ENCODE peak calls at places on chromosomes 12 and 14, in ten cellular contexts. One of them, this sample, is unnamed.

GRCh38 chr12:68792952-68793351 is 15.0 kb upstream of the MDM2 start:
- DNase-seq in astrocyte: no peak
- DNase-seq in CD8-positive, alpha-beta memory T cell: peak
- DNase-seq in tibial artery: no peak
- DNase-seq in prostate gland: no peak
- DNase-seq in coronary artery: no peak
- DNase-seq in psoas muscle: no peak
- DNase-seq in fibroblast of lung: peak
- DNase-seq in transverse colon: peak
- DNase-seq in body of pancreas: no peak
- DNase-seq in this sample: peak

GRCh38 chr12:72288436-72288835 is 16.3 kb downstream of the TRHDE start:
- DNase-seq in prostate gland: no peak
- DNase-seq in body of pancreas: no peak
- DNase-seq in transverse colon: no peak
- DNase-seq in CD8-positive, alpha-beta memory T cell: no peak
- DNase-seq in coronary artery: no peak
- DNase-seq in psoas muscle: no peak
- DNase-seq in fibroblast of lung: no peak
- DNase-seq in tibial artery: no peak
- DNase-seq in astrocyte: no peak
- DNase-seq in this sample: no peak

GRCh38 chr14:52069617-52070431 is 965 bp upstream of the NID2 start:
- DNase-seq in CD8-positive, alpha-beta memory T cell: no peak
- DNase-seq in fibroblast of lung: peak
- DNase-seq in astrocyte: peak
- DNase-seq in body of pancreas: peak
- DNase-seq in coronary artery: peak
- DNase-seq in prostate gland: no peak
- DNase-seq in transverse colon: peak
- DNase-seq in tibial artery: peak
- DNase-seq in psoas muscle: peak
- DNase-seq in this sample: no peak

GRCh38 chr12:67991158-67991557 is 1.9 kb downstream of the IFNG-AS1 start:
- DNase-seq in body of pancreas: no peak
- DNase-seq in CD8-positive, alpha-beta memory T cell: peak
- DNase-seq in transverse colon: peak
- DNase-seq in tibial artery: no peak
- DNase-seq in prostate gland: no peak
- DNase-seq in psoas muscle: no peak
- DNase-seq in coronary artery: no peak
- DNase-seq in astrocyte: no peak
- DNase-seq in fibroblast of lung: no peak
- DNase-seq in this sample: no peak

GRCh38 chr14:102586420-102587119 is 5.9 kb upstream of the RCOR1 start:
- DNase-seq in body of pancreas: no peak
- DNase-seq in prostate gland: no peak
- DNase-seq in transverse colon: no peak
- DNase-seq in fibroblast of lung: peak
- DNase-seq in CD8-positive, alpha-beta memory T cell: no peak
- DNase-seq in psoas muscle: no peak
- DNase-seq in tibial artery: no peak
- DNase-seq in astrocyte: no peak
- DNase-seq in coronary artery: no peak
- DNase-seq in this sample: peak

GRCh38 chr14:58626441-58626840 is 11.3 kb upstream of the DACT1 start:
- DNase-seq in tibial artery: no peak
- DNase-seq in astrocyte: peak
- DNase-seq in prostate gland: no peak
- DNase-seq in CD8-positive, alpha-beta memory T cell: no peak
- DNase-seq in body of pancreas: no peak
- DNase-seq in fibroblast of lung: no peak
- DNase-seq in psoas muscle: no peak
- DNase-seq in transverse colon: no peak
- DNase-seq in coronary artery: no peak
- DNase-seq in this sample: peak

GRCh38 chr12:49293056-49293956 is 1.6 kb upstream of the PRPH start:
- DNase-seq in coronary artery: no peak
- DNase-seq in psoas muscle: no peak
- DNase-seq in transverse colon: no peak
- DNase-seq in astrocyte: no peak
- DNase-seq in CD8-positive, alpha-beta memory T cell: no peak
- DNase-seq in tibial artery: peak
- DNase-seq in prostate gland: no peak
- DNase-seq in body of pancreas: no peak
- DNase-seq in fibroblast of lung: peak
- DNase-seq in this sample: no peak

GRCh38 chr12:7934153-7934552 is 1.8 kb downstream of the SLC2A3 start:
- DNase-seq in prostate gland: no peak
- DNase-seq in transverse colon: no peak
- DNase-seq in body of pancreas: no peak
- DNase-seq in astrocyte: no peak
- DNase-seq in coronary artery: no peak
- DNase-seq in CD8-positive, alpha-beta memory T cell: no peak
- DNase-seq in psoas muscle: no peak
- DNase-seq in fibroblast of lung: no peak
- DNase-seq in tibial artery: no peak
- DNase-seq in this sample: peak

GRCh38 chr12:108447168-108447840 is 67.8 kb upstream of the FICD start:
- DNase-seq in CD8-positive, alpha-beta memory T cell: no peak
- DNase-seq in psoas muscle: no peak
- DNase-seq in coronary artery: no peak
- DNase-seq in tibial artery: no peak
- DNase-seq in transverse colon: no peak
- DNase-seq in prostate gland: no peak
- DNase-seq in astrocyte: no peak
- DNase-seq in body of pancreas: no peak
- DNase-seq in fibroblast of lung: peak
- DNase-seq in this sample: peak

GRCh38 chr12:109900752-109901580 is 892 bp downstream of the TCHP start:
- DNase-seq in prostate gland: no peak
- DNase-seq in psoas muscle: no peak
- DNase-seq in astrocyte: no peak
- DNase-seq in body of pancreas: no peak
- DNase-seq in transverse colon: no peak
- DNase-seq in coronary artery: no peak
- DNase-seq in tibial artery: no peak
- DNase-seq in fibroblast of lung: peak
- DNase-seq in CD8-positive, alpha-beta memory T cell: no peak
- DNase-seq in this sample: peak

GRCh38 chr14:30195946-30196345 is 268.3 kb upstream of the PRKD1 start:
- DNase-seq in coronary artery: no peak
- DNase-seq in CD8-positive, alpha-beta memory T cell: no peak
- DNase-seq in psoas muscle: no peak
- DNase-seq in tibial artery: no peak
- DNase-seq in prostate gland: no peak
- DNase-seq in astrocyte: peak
- DNase-seq in body of pancreas: no peak
- DNase-seq in fibroblast of lung: peak
- DNase-seq in transverse colon: no peak
- DNase-seq in this sample: peak

GRCh38 chr12:106362971-106363370 is 5.4 kb downstream of the POLR3B start:
- DNase-seq in tibial artery: no peak
- DNase-seq in body of pancreas: no peak
- DNase-seq in prostate gland: no peak
- DNase-seq in CD8-positive, alpha-beta memory T cell: no peak
- DNase-seq in transverse colon: no peak
- DNase-seq in coronary artery: no peak
- DNase-seq in psoas muscle: no peak
- DNase-seq in astrocyte: no peak
- DNase-seq in fibroblast of lung: no peak
- DNase-seq in this sample: no peak

GRCh38 chr14:74019743-74020142 is 594 bp downstream of the BBOF1 start:
- DNase-seq in astrocyte: peak
- DNase-seq in tibial artery: no peak
- DNase-seq in transverse colon: no peak
- DNase-seq in fibroblast of lung: peak
- DNase-seq in coronary artery: no peak
- DNase-seq in body of pancreas: no peak
- DNase-seq in prostate gland: no peak
- DNase-seq in psoas muscle: no peak
- DNase-seq in CD8-positive, alpha-beta memory T cell: no peak
- DNase-seq in this sample: peak
- H3K4me3 ChIP-seq in astrocyte: peak
- H3K4me3 ChIP-seq in tibial artery: peak
- H3K4me3 ChIP-seq in transverse colon: peak
- H3K4me3 ChIP-seq in fibroblast of lung: peak
- H3K4me3 ChIP-seq in coronary artery: peak
- H3K4me3 ChIP-seq in body of pancreas: peak
- H3K4me3 ChIP-seq in prostate gland: peak
- H3K4me3 ChIP-seq in psoas muscle: peak
- H3K4me3 ChIP-seq in CD8-positive, alpha-beta memory T cell: peak
- H3K4me3 ChIP-seq in this sample: peak

GRCh38 chr12:53194973-53195372 is 12.1 kb downstream of the ITGB7 start:
- DNase-seq in CD8-positive, alpha-beta memory T cell: no peak
- DNase-seq in psoas muscle: no peak
- DNase-seq in fibroblast of lung: no peak
- DNase-seq in coronary artery: no peak
- DNase-seq in prostate gland: no peak
- DNase-seq in transverse colon: no peak
- DNase-seq in tibial artery: no peak
- DNase-seq in body of pancreas: no peak
- DNase-seq in astrocyte: no peak
- DNase-seq in this sample: no peak

GRCh38 chr12:53195516-53196420 is 11.3 kb downstream of the ITGB7 start:
- DNase-seq in prostate gland: no peak
- DNase-seq in transverse colon: no peak
- DNase-seq in astrocyte: no peak
- DNase-seq in fibroblast of lung: no peak
- DNase-seq in coronary artery: no peak
- DNase-seq in tibial artery: peak
- DNase-seq in psoas muscle: no peak
- DNase-seq in body of pancreas: no peak
- DNase-seq in CD8-positive, alpha-beta memory T cell: no peak
- DNase-seq in this sample: peak

GRCh38 chr12:53197011-53197640 is 9.9 kb downstream of the ITGB7 start:
- DNase-seq in astrocyte: no peak
- DNase-seq in coronary artery: no peak
- DNase-seq in tibial artery: peak
- DNase-seq in prostate gland: no peak
- DNase-seq in fibroblast of lung: no peak
- DNase-seq in body of pancreas: no peak
- DNase-seq in transverse colon: no peak
- DNase-seq in CD8-positive, alpha-beta memory T cell: no peak
- DNase-seq in psoas muscle: no peak
- DNase-seq in this sample: no peak

GRCh38 chr12:53198470-53199110 is 8.5 kb downstream of the ITGB7 start:
- DNase-seq in prostate gland: no peak
- DNase-seq in transverse colon: no peak
- DNase-seq in psoas muscle: no peak
- DNase-seq in body of pancreas: no peak
- DNase-seq in fibroblast of lung: no peak
- DNase-seq in astrocyte: no peak
- DNase-seq in coronary artery: no peak
- DNase-seq in CD8-positive, alpha-beta memory T cell: no peak
- DNase-seq in tibial artery: no peak
- DNase-seq in this sample: no peak

GRCh38 chr12:53196486-53196885 is 10.6 kb downstream of the ITGB7 start:
- DNase-seq in CD8-positive, alpha-beta memory T cell: no peak
- DNase-seq in psoas muscle: no peak
- DNase-seq in coronary artery: no peak
- DNase-seq in astrocyte: no peak
- DNase-seq in prostate gland: no peak
- DNase-seq in body of pancreas: no peak
- DNase-seq in tibial artery: peak
- DNase-seq in fibroblast of lung: no peak
- DNase-seq in transverse colon: no peak
- DNase-seq in this sample: no peak
- H3K27ac ChIP-seq in CD8-positive, alpha-beta memory T cell: no peak
- H3K27ac ChIP-seq in psoas muscle: no peak
- H3K27ac ChIP-seq in coronary artery: no peak
- H3K27ac ChIP-seq in astrocyte: no peak
- H3K27ac ChIP-seq in prostate gland: no peak
- H3K27ac ChIP-seq in body of pancreas: no peak
- H3K27ac ChIP-seq in tibial artery: no peak
- H3K27ac ChIP-seq in fibroblast of lung: no peak
- H3K27ac ChIP-seq in transverse colon: no peak
- H3K27ac ChIP-seq in this sample: no peak

DNA sequence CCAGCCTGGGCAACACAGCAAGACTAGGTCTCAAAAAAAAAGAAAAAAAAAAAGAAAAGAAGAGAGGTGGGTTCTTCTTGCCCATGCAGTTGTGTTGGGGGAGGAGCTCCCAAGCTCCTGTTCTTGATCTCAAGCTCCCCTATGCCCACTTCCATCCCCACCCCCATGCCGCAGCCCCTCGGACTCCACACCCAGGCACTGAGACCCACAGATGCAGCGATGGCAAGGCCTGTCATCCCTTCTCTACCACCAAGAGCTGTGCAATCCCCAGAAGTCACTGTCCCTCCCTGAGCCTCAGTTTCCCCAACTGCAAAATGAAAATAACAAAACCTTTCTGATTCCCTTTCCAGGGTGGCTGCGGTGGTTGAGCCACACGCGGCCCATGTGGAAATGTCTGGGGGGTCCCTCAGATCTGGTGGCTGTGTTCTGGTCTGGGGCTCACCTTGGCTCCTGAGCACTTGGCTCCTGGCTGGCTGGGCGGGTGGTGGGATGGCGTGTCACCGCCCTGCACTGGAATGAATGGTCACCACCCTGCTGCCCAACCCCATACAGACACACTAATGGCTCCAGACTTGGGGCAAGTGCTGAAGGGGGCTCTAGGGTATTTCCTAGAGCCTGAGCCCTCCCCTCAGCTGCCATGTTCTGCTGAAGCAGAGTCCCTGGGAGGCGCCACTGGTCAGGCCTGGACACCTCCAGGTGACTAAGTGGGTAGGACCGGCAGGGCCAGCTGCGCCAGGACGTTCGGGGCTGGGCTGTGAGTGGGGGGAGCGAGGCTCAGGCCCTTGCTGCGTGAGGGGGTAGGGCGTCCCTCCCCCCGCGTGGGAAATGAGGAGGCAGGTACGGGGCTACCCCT is 22.5 kb upstream of the KIF26A start:
- DNase-seq in coronary artery: no peak
- DNase-seq in transverse colon: peak
- DNase-seq in psoas muscle: peak
- DNase-seq in astrocyte: no peak
- DNase-seq in fibroblast of lung: no peak
- DNase-seq in prostate gland: peak
- DNase-seq in tibial artery: peak
- DNase-seq in body of pancreas: peak
- DNase-seq in CD8-positive, alpha-beta memory T cell: no peak
- DNase-seq in this sample: no peak
- H3K4me3 ChIP-seq in coronary artery: peak
- H3K4me3 ChIP-seq in transverse colon: peak
- H3K4me3 ChIP-seq in psoas muscle: peak
- H3K4me3 ChIP-seq in astrocyte: no peak
- H3K4me3 ChIP-seq in fibroblast of lung: no peak
- H3K4me3 ChIP-seq in prostate gland: peak
- H3K4me3 ChIP-seq in tibial artery: peak
- H3K4me3 ChIP-seq in body of pancreas: peak
- H3K4me3 ChIP-seq in CD8-positive, alpha-beta memory T cell: no peak
- H3K4me3 ChIP-seq in this sample: peak

DNA sequence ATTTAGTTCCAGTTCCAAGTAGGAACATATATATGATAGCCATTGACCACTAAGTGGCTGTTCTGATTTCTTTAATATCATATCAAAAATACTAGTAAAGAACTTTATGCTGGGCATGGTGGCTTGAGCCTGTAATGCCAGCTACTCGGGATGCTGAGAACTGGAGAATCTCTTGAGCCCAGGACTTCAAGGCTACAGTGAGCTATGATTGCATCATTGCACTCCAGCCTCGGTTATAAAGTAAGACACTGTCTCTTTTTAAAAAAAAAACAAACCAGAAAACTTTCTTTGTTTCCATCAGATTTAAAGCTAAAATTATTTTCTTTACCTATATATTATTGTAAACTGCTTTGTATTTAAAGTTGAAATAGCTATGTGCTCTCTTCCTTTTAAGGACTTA is 127.0 kb downstream of the SCAF11 start:
- DNase-seq in CD8-positive, alpha-beta memory T cell: no peak
- DNase-seq in psoas muscle: no peak
- DNase-seq in transverse colon: no peak
- DNase-seq in prostate gland: no peak
- DNase-seq in coronary artery: no peak
- DNase-seq in body of pancreas: no peak
- DNase-seq in astrocyte: no peak
- DNase-seq in fibroblast of lung: no peak
- DNase-seq in tibial artery: no peak
- DNase-seq in this sample: no peak
- H3K27ac ChIP-seq in CD8-positive, alpha-beta memory T cell: no peak
- H3K27ac ChIP-seq in psoas muscle: no peak
- H3K27ac ChIP-seq in transverse colon: no peak
- H3K27ac ChIP-seq in prostate gland: no peak
- H3K27ac ChIP-seq in coronary artery: no peak
- H3K27ac ChIP-seq in body of pancreas: no peak
- H3K27ac ChIP-seq in astrocyte: no peak
- H3K27ac ChIP-seq in fibroblast of lung: no peak
- H3K27ac ChIP-seq in tibial artery: no peak
- H3K27ac ChIP-seq in this sample: no peak

This sample was measured in GM23248.